ENCODE peak calls at places on chromosomes 11 and 22, in eight cellular contexts. K is CD4-positive, alpha-beta T cell; Y is cardiac muscle cell; A is left ventricle myocardium inferior; V is neural crest cell; M is CD8-positive, alpha-beta T cell; F is PC-9; L is GM10248. Q is an unnamed sample.

GRCh38 chr11:81744336-81745116 is 989.1 kb downstream of the FAM181B start:
- DNase-seq in K (no peak), Y (no peak), A (no peak), V (no peak), M (no peak), F (no peak), L (no peak), Q (no peak)

GRCh38 chr11:67255353-67255752 is 10.9 kb upstream of the GRK2 start:
- DNase-seq in K (no peak), Y (no peak), A (no peak), V (no peak), M (no peak), F (no peak), L (no peak), Q (no peak)

GRCh38 chr22:35839811-35840739 is 122.4 kb downstream of the APOL5 start:
- DNase-seq in K (no peak), Y (peak), A (peak), V (peak), M (no peak), F (peak), L (no peak), Q (peak)

GRCh38 chr22:28424427-28425080 is 255.1 kb downstream of the TTC28 start:
- DNase-seq in K (no peak), Y (no peak), A (no peak), V (no peak), M (no peak), F (no peak), L (no peak), Q (no peak)

GRCh38 chr11:64879226-64879900 is 942 bp upstream of the EHD1 start:
- DNase-seq in K (no peak), Y (no peak), A (no peak), V (no peak), M (no peak), F (no peak), L (no peak), Q (no peak)

GRCh38 chr11:45252877-45253276 is 33.3 kb downstream of the SYT13 start:
- DNase-seq in K (no peak), Y (no peak), A (no peak), V (no peak), M (no peak), F (no peak), L (no peak), Q (no peak)

GRCh38 chr11:131839326-131839725 is 468.9 kb downstream of the NTM start:
- DNase-seq in K (no peak), Y (no peak), A (no peak), V (no peak), M (no peak), F (no peak), L (no peak), Q (no peak)

GRCh38 chr11:95153857-95154246 is 64.2 kb downstream of the ENDOD1 start:
- DNase-seq in K (no peak), Y (no peak), A (no peak), V (no peak), M (no peak), F (no peak), L (no peak), Q (no peak)

GRCh38 chr22:28884754-28885375 is 1.5 kb downstream of the ZNRF3 start:
- DNase-seq in K (no peak), Y (no peak), A (no peak), V (no peak), M (no peak), F (no peak), L (no peak), Q (no peak)

GRCh38 chr11:107018274-107018901 is at the start of gene GUCY1A2:
- DNase-seq in K (no peak), Y (peak), A (peak), V (peak), M (no peak), F (no peak), L (peak), Q (peak)

GRCh38 chr11:47797633-47798032 is 30.5 kb upstream of the FNBP4 start:
- DNase-seq in K (no peak), Y (no peak), A (no peak), V (no peak), M (no peak), F (no peak), L (no peak), Q (no peak)

GRCh38 chr22:50571264-50572175 is 6.7 kb downstream of the CPT1B start:
- DNase-seq in K (no peak), Y (no peak), A (no peak), V (no peak), M (no peak), F (no peak), L (no peak), Q (no peak)

GRCh38 chr11:8650401-8650990 is 32.0 kb downstream of the TRIM66 start:
- DNase-seq in K (no peak), Y (no peak), A (no peak), V (no peak), M (no peak), F (no peak), L (no peak), Q (no peak)

GRCh38 chr22:33401291-33401690 is 343.1 kb upstream of the SYN3 start:
- DNase-seq in K (no peak), Y (no peak), A (no peak), V (no peak), M (no peak), F (no peak), L (no peak), Q (no peak)

GRCh38 chr11:130868087-130868486 is 48.2 kb downstream of the SNX19 start:
- DNase-seq in K (no peak), Y (no peak), A (no peak), V (no peak), M (no peak), F (no peak), L (no peak), Q (no peak)

GRCh38 chr11:11318479-11318878 is 34.6 kb downstream of the CSNK2A3 start:
- DNase-seq in K (no peak), Y (no peak), A (no peak), V (no peak), M (no peak), F (no peak), L (no peak), Q (no peak)

GRCh38 chr22:33314316-33314715 is 256.1 kb upstream of the SYN3 start:
- DNase-seq in K (no peak), Y (no peak), A (no peak), V (no peak), M (no peak), F (no peak), L (no peak), Q (no peak)

GRCh38 chr11:124745835-124746620 is 6.0 kb downstream of the VSIG2 start:
- DNase-seq in K (no peak), Y (no peak), A (no peak), V (no peak), M (no peak), F (peak), L (peak), Q (no peak)

GRCh38 chr11:124748100-124748418 is 4.0 kb downstream of the VSIG2 start:
- DNase-seq in K (no peak), Y (no peak), A (no peak), V (no peak), M (no peak), F (no peak), L (no peak), Q (no peak)

GRCh38 chr11:124747406-124748099 is 4.5 kb downstream of the VSIG2 start:
- DNase-seq in K (no peak), Y (no peak), A (no peak), V (no peak), M (no peak), F (no peak), L (no peak), Q (no peak)

GRCh38 chr11:124745270-124745834 is 5.6 kb downstream of the NRGN start:
- DNase-seq in K (no peak), Y (no peak), A (no peak), V (no peak), M (no peak), F (no peak), L (no peak), Q (no peak)

DNA sequence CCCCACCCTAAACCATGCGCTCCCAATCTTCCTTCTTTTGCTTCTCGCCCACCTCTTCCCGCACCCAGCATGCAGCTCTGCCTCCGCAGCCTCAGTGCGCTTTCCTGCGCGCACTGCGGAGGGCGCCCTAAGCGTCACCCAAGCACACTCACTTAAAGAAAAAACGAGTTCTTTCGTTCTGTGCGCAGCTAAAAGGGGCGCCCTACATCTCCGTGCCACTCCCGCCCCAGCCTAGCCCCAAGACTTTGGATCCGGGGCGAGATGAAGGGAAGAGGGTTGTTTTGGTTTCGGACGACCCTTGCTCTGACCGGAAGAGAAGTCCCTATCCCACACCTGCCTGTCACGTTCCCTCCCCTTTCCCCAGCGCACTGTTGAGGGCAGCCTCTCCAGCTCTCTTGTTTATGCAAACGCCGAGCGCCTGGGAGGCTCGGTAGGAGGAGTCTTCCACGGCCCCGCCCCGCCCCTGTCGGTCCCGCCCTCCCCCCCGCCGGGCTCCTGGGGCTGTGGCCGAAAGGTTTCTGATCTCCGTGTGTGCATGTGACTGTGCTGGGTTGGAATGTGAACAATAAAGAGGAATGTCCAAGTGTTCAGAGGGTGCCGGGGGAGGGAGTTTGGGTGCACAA is 5.3 kb downstream of the VSIG2 start:
- DNase-seq in K (peak), Y (peak), A (peak), V (no peak), M (peak), F (peak), L (peak), Q (no peak)
- TF ChIP-seq CTCF in K (peak), Y (peak), A (peak), V (peak), M (peak), F (peak), L (peak), Q (peak)

GRCh38 chr22:43923631-43924548 is at the start of gene PNPLA3:
- DNase-seq in K (peak), Y (peak), A (peak), V (peak), M (peak), F (peak), L (peak), Q (peak)

GRCh38 chr22:43921361-43921760 is 2.2 kb upstream of the PNPLA3 start:
- DNase-seq in K (no peak), Y (no peak), A (no peak), V (no peak), M (no peak), F (peak), L (no peak), Q (peak)

GRCh38 chr22:43919106-43919965 is 4.3 kb upstream of the PNPLA3 start:
- DNase-seq in K (no peak), Y (no peak), A (no peak), V (no peak), M (no peak), F (no peak), L (no peak), Q (no peak)

GRCh38 chr22:43923191-43923590 is 414 bp upstream of the PNPLA3 start:
- DNase-seq in K (peak), Y (no peak), A (no peak), V (no peak), M (no peak), F (peak), L (peak), Q (no peak)

DNA sequence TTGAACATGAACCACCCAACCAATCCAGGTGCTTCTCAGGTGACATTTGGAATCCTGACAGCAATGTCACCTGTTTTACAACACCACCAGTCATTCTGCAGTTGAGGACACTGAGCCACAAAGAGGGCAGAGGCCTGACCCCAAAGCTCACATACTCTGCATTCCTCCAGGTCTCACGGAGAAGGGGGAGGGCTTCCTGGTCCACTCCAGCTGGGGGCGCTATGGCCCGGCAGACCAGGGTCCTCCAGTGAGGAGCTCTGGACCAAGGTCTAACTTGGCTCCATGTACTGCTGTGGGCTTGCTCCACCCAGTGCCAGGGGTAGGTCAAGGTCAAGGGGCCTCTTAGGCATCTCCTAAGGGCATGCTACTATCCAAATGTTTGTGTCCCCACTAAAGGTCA is 1.5 kb upstream of the PNPLA3 start:
- DNase-seq in K (no peak), Y (no peak), A (no peak), V (no peak), M (no peak), F (peak), L (no peak), Q (no peak)
- TF ChIP-seq CTCF in K (no peak), Y (peak), A (no peak), V (no peak), M (no peak), F (peak), L (no peak), Q (no peak)

GRCh38 chr11:28621648-28622215 is 513.5 kb downstream of the METTL15 start:
- DNase-seq in K (no peak), Y (no peak), A (no peak), V (no peak), M (no peak), F (no peak), L (no peak), Q (no peak)

GRCh38 chr11:28616566-28616965 is 508.4 kb downstream of the METTL15 start:
- DNase-seq in K (no peak), Y (no peak), A (no peak), V (no peak), M (no peak), F (no peak), L (no peak), Q (no peak)

GRCh38 chr11:28616160-28616559 is 508.0 kb downstream of the METTL15 start:
- DNase-seq in K (no peak), Y (no peak), A (no peak), V (no peak), M (no peak), F (no peak), L (no peak), Q (no peak)

GRCh38 chr11:28618426-28618825 is 510.2 kb downstream of the METTL15 start:
- DNase-seq in K (no peak), Y (no peak), A (no peak), V (no peak), M (no peak), F (no peak), L (no peak), Q (no peak)

GRCh38 chr11:28619870-28620540 is 511.8 kb downstream of the METTL15 start:
- DNase-seq in K (no peak), Y (no peak), A (no peak), V (no peak), M (no peak), F (peak), L (no peak), Q (no peak)
- TF ChIP-seq CTCF in K (no peak), Y (no peak), A (no peak), V (no peak), M (no peak), F (no peak), L (no peak), Q (no peak)

DNA sequence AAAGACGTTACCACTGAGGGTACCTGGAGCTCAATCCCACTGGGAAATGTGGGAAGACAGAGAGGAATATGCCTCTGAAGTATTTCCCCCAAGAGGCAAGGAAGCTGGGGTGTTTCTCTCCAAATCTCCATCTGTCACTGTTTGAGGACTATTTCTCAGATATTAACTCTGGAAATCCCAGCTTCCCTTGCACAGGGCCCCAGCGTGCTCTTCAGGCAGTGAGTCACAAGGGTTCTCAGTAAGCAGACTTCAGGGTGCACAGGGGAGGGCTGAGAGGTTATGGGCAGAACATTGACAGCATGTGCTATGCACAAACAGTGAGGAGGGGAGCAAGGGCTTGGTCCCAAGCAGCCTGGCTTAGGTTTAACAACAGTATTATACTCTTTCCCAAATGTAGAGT is 60.9 kb upstream of the EED start:
- DNase-seq in K (no peak), Y (no peak), A (no peak), V (no peak), M (no peak), F (no peak), L (no peak), Q (no peak)
- TF ChIP-seq CTCF in K (no peak), Y (no peak), A (no peak), V (no peak), M (no peak), F (no peak), L (no peak), Q (no peak)

GRCh38 chr11:37857726-37858125 is 1259.7 kb upstream of the RAG2 start:
- DNase-seq in K (no peak), Y (no peak), A (no peak), V (no peak), M (no peak), F (no peak), L (no peak), Q (no peak)

GRCh38 chr11:37861671-37862070 is 1263.6 kb upstream of the RAG2 start:
- DNase-seq in K (no peak), Y (no peak), A (no peak), V (no peak), M (no peak), F (no peak), L (no peak), Q (no peak)

DNA sequence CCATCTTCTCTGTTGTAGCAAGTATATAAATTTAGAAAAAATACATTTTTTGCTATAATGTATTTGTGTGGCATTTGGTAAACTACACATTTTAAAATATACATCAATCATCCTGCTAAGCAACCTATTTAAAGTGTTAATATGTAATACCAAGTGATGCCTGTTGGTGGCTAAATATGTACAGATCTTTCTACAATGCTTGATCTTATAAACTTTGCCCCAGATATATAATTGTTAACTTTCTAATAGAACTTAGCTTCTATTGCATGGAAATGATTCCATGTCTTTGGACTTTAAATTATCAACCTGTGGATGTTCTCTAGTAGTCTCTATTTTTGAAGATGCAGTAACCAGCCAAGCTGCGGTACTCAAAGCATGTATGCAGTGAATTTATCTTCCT is 1260.4 kb upstream of the RAG2 start:
- DNase-seq in K (no peak), Y (no peak), A (no peak), V (no peak), M (no peak), F (no peak), L (no peak), Q (no peak)
- TF ChIP-seq CTCF in K (no peak), Y (peak), A (no peak), V (peak), M (no peak), F (peak), L (no peak), Q (no peak)

Q was measured in dorsolateral prefrontal cortex.